ENCODE peak calls at places on chromosomes 13 and 19, in ten cellular contexts. B is Daoy; Q is activated naive CD8-positive, alpha-beta T cell treated with anti-CD3 and anti-CD28 coated beads, Interleukin-2, amount 50 U/mL, for 24 hours; S is midbrain; E is brain pericyte; K is stimulated activated CD4-positive, alpha-beta T cell treated with anti-CD3 and anti-CD28 coated beads, Interleukin-15, amount 100 ng/mL, for 1 hour; Z is NCI-H2081; V is endothelial cell; H is amygdala; C is GM12891. R is an unnamed sample.

GRCh38 chr19:9075064-9075964 is 11.5 kb upstream of the OR1M1 start:
- DNase-seq in B (peak; percentile 99), Q (peak; percentile 2), S (peak; percentile 46), E (peak; percentile 55), K (no peak), Z (no peak), V (no peak), H (peak; percentile 58), C (no peak), R (peak; percentile 1)

GRCh38 chr19:14147797-14148605 is 11.6 kb upstream of the ASF1B start:
- DNase-seq in B (peak; percentile 63), Q (peak; percentile 66), S (peak; percentile 69), E (no peak), K (peak; percentile 38), Z (no peak), V (peak; percentile 80), H (peak; percentile 39), C (peak; percentile 71), R (peak; percentile 68)

GRCh38 chr19:34428549-34429285 is 536 bp downstream of the UBA2 start:
- DNase-seq in B (peak; percentile 30), Q (peak; percentile 41), S (peak; percentile 37), E (no peak), K (no peak), Z (no peak), V (peak; percentile 8), H (no peak), C (peak; percentile 13), R (peak; percentile 34)

GRCh38 chr13:65605386-65605785 is 1624.8 kb downstream of the PCDH9 start:
- DNase-seq in B (no peak), Q (no peak), S (no peak), E (no peak), K (no peak), Z (no peak), V (no peak), H (no peak), C (no peak), R (no peak)

GRCh38 chr19:9061879-9062278 is 25.0 kb upstream of the OR1M1 start:
- DNase-seq in B (peak; percentile 77), Q (no peak), S (no peak), E (no peak), K (no peak), Z (no peak), V (no peak), H (no peak), C (no peak), R (no peak)

GRCh38 chr19:45294291-45295029 is 28.2 kb downstream of the CKM start:
- DNase-seq in B (no peak), Q (no peak), S (peak; percentile 59), E (no peak), K (no peak), Z (no peak), V (no peak), H (peak; percentile 29), C (no peak), R (peak; percentile 79)

GRCh38 chr19:40005670-40006272 is 8.9 kb downstream of the ZNF546 start:
- DNase-seq in B (no peak), Q (no peak), S (no peak), E (no peak), K (no peak), Z (no peak), V (no peak), H (no peak), C (no peak), R (no peak)

GRCh38 chr13:42883771-42884170 is 102.4 kb downstream of the FAM216B start:
- DNase-seq in B (peak; percentile 4), Q (no peak), S (no peak), E (no peak), K (no peak), Z (peak; percentile 29), V (no peak), H (no peak), C (no peak), R (peak; percentile 11)

GRCh38 chr13:35764359-35765015 is 288.0 kb upstream of the MAB21L1 start:
- DNase-seq in B (no peak), Q (no peak), S (no peak), E (no peak), K (no peak), Z (no peak), V (no peak), H (no peak), C (no peak), R (no peak)

GRCh38 chr13:90797335-90797734 is 550.2 kb upstream of the MIR17HG start:
- DNase-seq in B (no peak), Q (no peak), S (no peak), E (no peak), K (no peak), Z (no peak), V (no peak), H (no peak), C (no peak), R (no peak)

GRCh38 chr19:23802290-23802689 is 43.6 kb upstream of the ZNF681 start:
- DNase-seq in B (no peak), Q (no peak), S (no peak), E (no peak), K (no peak), Z (no peak), V (no peak), H (no peak), C (no peak), R (no peak)

GRCh38 chr13:36418022-36418805 is 14.1 kb upstream of the CCNA1 start:
- DNase-seq in B (peak; percentile 60), Q (no peak), S (no peak), E (no peak), K (no peak), Z (no peak), V (no peak), H (no peak), C (no peak), R (no peak)

GRCh38 chr13:41554626-41555386 is 97.5 kb downstream of the RGCC start:
- DNase-seq in B (no peak), Q (peak; percentile 44), S (no peak), E (no peak), K (no peak), Z (no peak), V (no peak), H (no peak), C (peak; percentile 60), R (no peak)

GRCh38 chr13:75771818-75772217 is 135.7 kb downstream of the LMO7 start:
- DNase-seq in B (peak; percentile 40), Q (no peak), S (no peak), E (no peak), K (no peak), Z (no peak), V (no peak), H (no peak), C (no peak), R (no peak)

GRCh38 chr13:48653074-48654054 is at the start of gene CYSLTR2:
- DNase-seq in B (peak; percentile 25), Q (no peak), S (peak; percentile 30), E (no peak), K (no peak), Z (no peak), V (no peak), H (no peak), C (no peak), R (no peak)

GRCh38 chr13:113774177-113775107 is 15.4 kb downstream of the TMEM255B start:
- DNase-seq in B (peak; percentile 52), Q (no peak), S (no peak), E (no peak), K (no peak), Z (no peak), V (no peak), H (no peak), C (no peak), R (no peak)

GRCh38 chr13:45082964-45083363 is 37.3 kb upstream of the GTF2F2 start:
- DNase-seq in B (no peak), Q (no peak), S (no peak), E (no peak), K (no peak), Z (no peak), V (no peak), H (no peak), C (no peak), R (no peak)

GRCh38 chr13:113125506-113126264 is 3.1 kb downstream of the F10 start:
- DNase-seq in B (no peak), Q (no peak), S (no peak), E (no peak), K (no peak), Z (no peak), V (no peak), H (no peak), C (no peak), R (no peak)

GRCh38 chr13:110636701-110637201 is 21.4 kb downstream of the NAXD start:
- DNase-seq in B (no peak), Q (no peak), S (no peak), E (no peak), K (no peak), Z (no peak), V (no peak), H (no peak), C (no peak), R (no peak)

GRCh38 chr13:106117035-106117434 is 418.4 kb downstream of the EFNB2 start:
- DNase-seq in B (no peak), Q (no peak), S (no peak), E (peak; percentile 40), K (no peak), Z (no peak), V (no peak), H (no peak), C (no peak), R (no peak)